ENCODE peak calls at places on chromosome 18, in seven cellular contexts. A, T, H, E, Z, U and Y are unnamed samples.

GRCh38 chr18:25180974-25181373 is 171.0 kb downstream of the ZNF521 start:
- DNase-seq in A (no peak), T (no peak), H (no peak), E (no peak), Z (no peak), U (no peak), Y (peak; percentile 39)

GRCh38 chr18:69387181-69387580 is 13.5 kb upstream of the DOK6 start:
- DNase-seq in A (no peak), T (no peak), H (no peak), E (no peak), Z (no peak), U (no peak), Y (no peak)

GRCh38 chr18:4125939-4126250 is 329.2 kb downstream of the DLGAP1 start:
- DNase-seq in A (no peak), T (no peak), H (no peak), E (no peak), Z (no peak), U (no peak), Y (no peak)

GRCh38 chr18:2978626-2979025 is 34.3 kb downstream of the LPIN2 start:
- DNase-seq in A (no peak), T (no peak), H (no peak), E (no peak), Z (no peak), U (no peak), Y (peak; percentile 32)

GRCh38 chr18:23155537-23155936 is 20.3 kb downstream of the CABLES1 start:
- DNase-seq in A (no peak), T (no peak), H (no peak), E (no peak), Z (no peak), U (no peak), Y (no peak)

GRCh38 chr18:24319757-24320156 is 77.9 kb downstream of the OSBPL1A start:
- DNase-seq in A (no peak), T (no peak), H (no peak), E (no peak), Z (no peak), U (no peak), Y (peak; percentile 33)

GRCh38 chr18:63511285-63511684 is 30.9 kb upstream of the SERPINB12 start:
- DNase-seq in A (no peak), T (peak; percentile 22), H (peak; percentile 22), E (peak; percentile 13), Z (no peak), U (no peak), Y (peak; percentile 82)

GRCh38 chr18:76490701-76491171 is 4.3 kb downstream of the ZNF516 start:
- DNase-seq in A (peak; percentile 67), T (peak; percentile 58), H (peak; percentile 67), E (no peak), Z (peak; percentile 57), U (no peak), Y (peak; percentile 52)

GRCh38 chr18:33673689-33674088 is 95.7 kb downstream of the ASXL3 start:
- DNase-seq in A (no peak), T (no peak), H (no peak), E (no peak), Z (no peak), U (no peak), Y (peak; percentile 10)

GRCh38 chr18:22207022-22207758 is 37.8 kb downstream of the GATA6 start:
- DNase-seq in A (no peak), T (no peak), H (no peak), E (no peak), Z (no peak), U (no peak), Y (no peak)

GRCh38 chr18:46253498-46253897 is 149.3 kb downstream of the HAUS1 start:
- DNase-seq in A (no peak), T (no peak), H (no peak), E (no peak), Z (no peak), U (no peak), Y (no peak)

GRCh38 chr18:26771524-26771923 is 94.0 kb downstream of the AQP4 start:
- DNase-seq in A (no peak), T (peak; percentile 33), H (no peak), E (no peak), Z (no peak), U (no peak), Y (peak; percentile 13)

GRCh38 chr18:56890632-56891031 is 239.5 kb downstream of the WDR7 start:
- DNase-seq in A (no peak), T (no peak), H (no peak), E (no peak), Z (no peak), U (no peak), Y (no peak)

GRCh38 chr18:34224423-34225217 is at the start of gene NOL4:
- DNase-seq in A (no peak), T (peak; percentile 54), H (peak; percentile 18), E (peak; percentile 87), Z (no peak), U (no peak), Y (no peak)

GRCh38 chr18:36692331-36692730 is 136.5 kb downstream of the TPGS2 start:
- DNase-seq in A (no peak), T (no peak), H (no peak), E (no peak), Z (no peak), U (no peak), Y (no peak)

GRCh38 chr18:58186258-58186948 is 142.4 kb downstream of the NEDD4L start:
- DNase-seq in A (no peak), T (no peak), H (peak; percentile 28), E (no peak), Z (no peak), U (no peak), Y (no peak)

GRCh38 chr18:32346667-32347066 is 124.0 kb downstream of the GAREM1 start:
- DNase-seq in A (no peak), T (no peak), H (no peak), E (peak; percentile 24), Z (no peak), U (no peak), Y (no peak)

GRCh38 chr18:48022531-48023330 is 92.3 kb upstream of the SMAD2 start:
- DNase-seq in A (no peak), T (peak; percentile 61), H (no peak), E (peak; percentile 17), Z (peak; percentile 62), U (peak; percentile 32), Y (peak; percentile 93)

GRCh38 chr18:22789600-22789999 is 143.5 kb upstream of the RBBP8 start:
- DNase-seq in A (no peak), T (no peak), H (no peak), E (no peak), Z (no peak), U (no peak), Y (no peak)

GRCh38 chr18:32383040-32383819 is 87.5 kb downstream of the GAREM1 start:
- DNase-seq in A (no peak), T (no peak), H (peak; percentile 38), E (no peak), Z (no peak), U (no peak), Y (no peak)

GRCh38 chr18:23825496-23825895 is 136.2 kb downstream of the LAMA3 start:
- DNase-seq in A (no peak), T (no peak), H (no peak), E (no peak), Z (no peak), U (no peak), Y (no peak)